ENCODE peak calls at places on chromosomes 1 and 21, in seven cellular contexts. Q, I, D, J, V, H and O are unnamed samples.

GRCh38 chr21:22885079-22885478 is 1886.9 kb downstream of the NCAM2 start:
- DNase-seq in Q (no peak), I (no peak), D (no peak), J (no peak), V (no peak), H (no peak), O (no peak)

GRCh38 chr1:209567788-209568187 is 15.7 kb upstream of the CAMK1G start:
- DNase-seq in Q (peak), I (no peak), D (no peak), J (no peak), V (no peak), H (no peak), O (no peak)

GRCh38 chr1:39266269-39266668 is 61.8 kb downstream of the MACF1 start:
- DNase-seq in Q (no peak), I (no peak), D (no peak), J (no peak), V (no peak), H (no peak), O (no peak)

GRCh38 chr1:236890152-236891056 is 95.3 kb downstream of the MTR start:
- DNase-seq in Q (no peak), I (peak), D (no peak), J (no peak), V (no peak), H (no peak), O (no peak)

GRCh38 chr1:19435181-19435580 is 50.2 kb downstream of the CAPZB start:
- DNase-seq in Q (peak), I (peak), D (no peak), J (no peak), V (no peak), H (no peak), O (no peak)

GRCh38 chr1:233518344-233518743 is 95.6 kb upstream of the KCNK1 start:
- DNase-seq in Q (no peak), I (no peak), D (no peak), J (no peak), V (peak), H (no peak), O (no peak)

GRCh38 chr1:42942444-42942843 is 16.2 kb downstream of the SLC2A1 start:
- DNase-seq in Q (no peak), I (no peak), D (peak), J (no peak), V (no peak), H (no peak), O (no peak)

GRCh38 chr1:37958690-37959089 is 11.8 kb upstream of the INPP5B start:
- DNase-seq in Q (peak), I (no peak), D (no peak), J (no peak), V (no peak), H (peak), O (no peak)

GRCh38 chr1:164660415-164661174 is 101.6 kb downstream of the PBX1 start:
- DNase-seq in Q (peak), I (no peak), D (no peak), J (no peak), V (no peak), H (no peak), O (no peak)

GRCh38 chr1:199273837-199274379 is 635.1 kb downstream of the PTPRC start:
- DNase-seq in Q (peak), I (no peak), D (no peak), J (no peak), V (no peak), H (no peak), O (no peak)

GRCh38 chr1:198726455-198726854 is 87.6 kb downstream of the PTPRC start:
- DNase-seq in Q (peak), I (no peak), D (no peak), J (no peak), V (no peak), H (no peak), O (no peak)

GRCh38 chr1:219296916-219297315 is 123.2 kb downstream of the LYPLAL1 start:
- DNase-seq in Q (no peak), I (no peak), D (no peak), J (no peak), V (no peak), H (no peak), O (no peak)

GRCh38 chr1:234730542-234731370 is 120.8 kb upstream of the IRF2BP2 start:
- DNase-seq in Q (no peak), I (no peak), D (no peak), J (no peak), V (no peak), H (no peak), O (peak)

GRCh38 chr1:41353744-41354143 is 7.5 kb upstream of the FOXO6 start:
- DNase-seq in Q (no peak), I (no peak), D (peak), J (no peak), V (no peak), H (no peak), O (no peak)

GRCh38 chr1:177442580-177442979 is 271.8 kb downstream of the BRINP2 start:
- DNase-seq in Q (no peak), I (no peak), D (no peak), J (no peak), V (no peak), H (no peak), O (no peak)

GRCh38 chr1:21346304-21347071 is 56.2 kb upstream of the ECE1 start:
- DNase-seq in Q (no peak), I (no peak), D (no peak), J (no peak), V (no peak), H (no peak), O (no peak)

GRCh38 chr21:28142692-28143091 is 850.0 kb downstream of the LTN1 start:
- DNase-seq in Q (peak), I (no peak), D (no peak), J (no peak), V (no peak), H (peak), O (no peak)

GRCh38 chr1:159146996-159147395 is 24.4 kb upstream of the CADM3 start:
- DNase-seq in Q (no peak), I (no peak), D (no peak), J (no peak), V (no peak), H (no peak), O (no peak)

GRCh38 chr1:209743145-209743482 is 12.7 kb upstream of the TRAF3IP3 start:
- DNase-seq in Q (peak), I (peak), D (no peak), J (no peak), V (no peak), H (peak), O (no peak)

GRCh38 chr1:54120698-54121481 is 31.9 kb downstream of the CDCP2 start:
- DNase-seq in Q (no peak), I (no peak), D (no peak), J (no peak), V (no peak), H (no peak), O (no peak)

GRCh38 chr1:62437273-62437945 is 560 bp downstream of the USP1 start:
- DNase-seq in Q (no peak), I (no peak), D (peak), J (no peak), V (peak), H (no peak), O (peak)

GRCh38 chr1:94083653-94084052 is 37.3 kb downstream of the ABCA4 start:
- DNase-seq in Q (no peak), I (no peak), D (no peak), J (no peak), V (no peak), H (no peak), O (no peak)

GRCh38 chr21:45612096-45613019 is 31.2 kb upstream of the PCBP3 start:
- DNase-seq in Q (peak), I (no peak), D (peak), J (no peak), V (no peak), H (no peak), O (peak)

GRCh38 chr1:229204863-229205777 is 65.8 kb upstream of the RAB4A start:
- DNase-seq in Q (peak), I (peak), D (no peak), J (no peak), V (peak), H (peak), O (no peak)

GRCh38 chr21:31875424-31876097 is 2.7 kb downstream of the HUNK start:
- DNase-seq in Q (peak), I (no peak), D (no peak), J (no peak), V (no peak), H (no peak), O (no peak)

GRCh38 chr1:24415910-24416665 is 486 bp downstream of the NIPAL3 start:
- DNase-seq in Q (peak), I (peak), D (peak), J (no peak), V (no peak), H (no peak), O (no peak)

GRCh38 chr1:244651956-244652698 is 799 bp upstream of the DESI2 start:
- DNase-seq in Q (peak), I (no peak), D (no peak), J (no peak), V (no peak), H (no peak), O (no peak)

GRCh38 chr21:14566889-14567288 is 20.8 kb upstream of the SAMSN1 start:
- DNase-seq in Q (no peak), I (no peak), D (no peak), J (no peak), V (no peak), H (no peak), O (no peak)

GRCh38 chr1:232174306-232174705 is 455.6 kb downstream of the SIPA1L2 start:
- DNase-seq in Q (no peak), I (no peak), D (no peak), J (no peak), V (no peak), H (no peak), O (no peak)

GRCh38 chr1:4178501-4178900 is 278.4 kb upstream of the C1orf174 start:
- DNase-seq in Q (no peak), I (no peak), D (no peak), J (no peak), V (no peak), H (no peak), O (no peak)

GRCh38 chr1:67044631-67045270 is 9.2 kb downstream of the SLC35D1 start:
- DNase-seq in Q (peak), I (no peak), D (no peak), J (no peak), V (no peak), H (no peak), O (no peak)

GRCh38 chr1:162639718-162640117 is 7.5 kb downstream of the DDR2 start:
- DNase-seq in Q (no peak), I (no peak), D (no peak), J (no peak), V (no peak), H (no peak), O (no peak)

GRCh38 chr1:10338047-10338446 is 60.8 kb upstream of the PGD start:
- DNase-seq in Q (peak), I (peak), D (peak), J (no peak), V (peak), H (peak), O (no peak)

GRCh38 chr1:86913399-86913895 is 479 bp downstream of the SELENOF start:
- DNase-seq in Q (peak), I (peak), D (peak), J (no peak), V (peak), H (no peak), O (no peak)

GRCh38 chr1:208461680-208462079 is 217.5 kb upstream of the PLXNA2 start:
- DNase-seq in Q (no peak), I (no peak), D (no peak), J (no peak), V (no peak), H (no peak), O (no peak)

GRCh38 chr1:208467401-208467800 is 223.2 kb upstream of the PLXNA2 start:
- DNase-seq in Q (no peak), I (no peak), D (no peak), J (no peak), V (no peak), H (no peak), O (no peak)

GRCh38 chr1:208465266-208465665 is 221.1 kb upstream of the PLXNA2 start:
- DNase-seq in Q (no peak), I (no peak), D (no peak), J (no peak), V (no peak), H (no peak), O (no peak)

GRCh38 chr1:208466054-208466590 is 221.9 kb upstream of the PLXNA2 start:
- DNase-seq in Q (no peak), I (no peak), D (no peak), J (no peak), V (no peak), H (no peak), O (no peak)
- TF ChIP-seq CTCF in Q (no peak), I (no peak), D (no peak), J (no peak), V (no peak), H (no peak), O (no peak)

GRCh38 chr1:238409947-238410346 is 519.2 kb upstream of the ZP4 start:
- DNase-seq in Q (peak), I (no peak), D (no peak), J (no peak), V (no peak), H (peak), O (no peak)
- TF ChIP-seq CTCF in Q (no peak), I (no peak), D (no peak), J (no peak), V (no peak), H (no peak), O (no peak)

GRCh38 chr1:154614887-154615286 is 6.9 kb upstream of the ADAR start:
- DNase-seq in Q (no peak), I (no peak), D (no peak), J (no peak), V (no peak), H (no peak), O (no peak)
- TF ChIP-seq CTCF in Q (peak), I (no peak), D (no peak), J (no peak), V (no peak), H (no peak), O (no peak)

DNA sequence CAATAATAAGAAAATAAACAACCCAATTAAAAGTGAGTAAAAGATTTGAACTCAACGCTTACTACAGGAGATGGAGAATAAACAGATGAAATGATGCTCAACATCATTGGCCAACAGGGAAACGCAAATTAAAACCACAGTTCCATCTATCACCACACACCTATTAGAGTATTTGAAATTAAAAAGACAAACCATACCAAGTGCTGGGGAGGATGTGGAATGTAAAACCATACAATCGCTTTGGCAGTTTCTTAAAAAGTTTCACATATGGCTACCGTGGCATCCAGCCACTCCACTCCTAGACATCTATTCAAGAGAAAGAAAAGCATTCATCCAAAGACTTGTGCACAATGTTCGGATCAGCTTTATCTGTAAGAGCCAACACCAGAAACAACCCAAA is 1.3 kb upstream of the LRRC3 start:
- DNase-seq in Q (no peak), I (no peak), D (peak), J (no peak), V (no peak), H (no peak), O (no peak)
- TF ChIP-seq CTCF in Q (no peak), I (no peak), D (no peak), J (no peak), V (no peak), H (no peak), O (no peak)

DNA sequence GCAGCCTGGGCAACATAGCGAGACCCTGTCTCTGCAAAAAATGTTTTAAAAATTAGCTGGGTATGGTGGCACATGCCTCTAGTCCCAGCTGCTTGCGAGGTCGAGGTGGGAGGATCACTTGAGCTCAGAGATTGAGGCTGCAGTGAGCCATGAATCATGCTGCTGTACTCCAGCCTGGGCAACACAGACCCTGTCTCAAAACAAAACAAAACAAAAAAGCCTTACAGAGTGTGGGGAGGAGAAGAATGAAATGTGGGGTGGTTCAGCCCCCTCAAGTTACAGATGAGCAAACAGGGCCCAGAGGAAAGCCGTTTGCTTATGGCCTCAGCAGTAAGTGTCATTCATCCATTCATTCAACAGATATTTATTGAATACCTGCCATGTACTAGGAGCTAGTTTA is 40.7 kb downstream of the RPS6KA1 start:
- DNase-seq in Q (peak), I (peak), D (no peak), J (no peak), V (no peak), H (no peak), O (no peak)
- TF ChIP-seq CTCF in Q (no peak), I (no peak), D (no peak), J (no peak), V (no peak), H (no peak), O (no peak)

GRCh38 chr1:215710340-215710971 is 143.4 kb downstream of the KCTD3 start:
- DNase-seq in Q (peak), I (no peak), D (no peak), J (no peak), V (peak), H (peak), O (no peak)
- TF ChIP-seq CTCF in Q (peak), I (peak), D (no peak), J (no peak), V (peak), H (peak), O (no peak)

DNA sequence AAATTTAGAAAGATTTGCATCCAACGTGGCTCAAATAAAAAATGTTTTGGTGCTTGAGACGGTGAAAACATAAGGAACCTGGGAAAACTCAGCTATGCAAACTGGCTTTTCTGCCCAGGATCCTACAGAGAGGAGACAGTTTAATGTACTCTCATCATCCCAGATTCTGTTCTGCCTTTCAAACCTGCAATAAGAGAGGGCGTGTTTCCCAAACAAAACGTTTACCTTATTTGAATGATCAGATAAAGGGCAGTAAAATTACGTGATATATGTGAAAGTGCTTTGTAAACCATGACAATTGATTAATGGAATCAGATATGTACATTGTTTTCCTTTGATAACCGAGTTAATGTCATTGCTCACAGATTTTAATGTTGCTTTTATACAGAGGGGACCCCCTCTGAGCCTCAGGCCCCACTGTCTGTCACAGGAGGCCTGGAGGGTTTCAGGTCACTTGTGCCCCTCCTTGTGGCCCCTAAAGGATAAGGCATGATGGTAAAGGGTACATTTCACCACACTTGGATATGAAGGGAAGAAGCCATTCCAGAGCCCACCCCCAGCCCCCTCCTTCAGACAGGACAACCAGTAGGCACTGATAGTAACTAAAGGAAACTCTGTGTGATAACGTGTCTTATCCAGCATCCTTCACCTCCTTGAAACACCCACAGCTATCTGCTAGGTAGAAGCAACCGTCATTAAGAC is 157.6 kb downstream of the EDEM3 start:
- DNase-seq in Q (no peak), I (no peak), D (no peak), J (no peak), V (no peak), H (no peak), O (no peak)
- TF ChIP-seq CTCF in Q (no peak), I (no peak), D (no peak), J (no peak), V (peak), H (no peak), O (no peak)

GRCh38 chr1:161484613-161485012 is 20.6 kb upstream of the FCGR2A start:
- DNase-seq in Q (no peak), I (no peak), D (no peak), J (no peak), V (no peak), H (no peak), O (no peak)
- TF ChIP-seq CTCF in Q (peak), I (no peak), D (peak), J (peak), V (peak), H (peak), O (no peak)

DNA sequence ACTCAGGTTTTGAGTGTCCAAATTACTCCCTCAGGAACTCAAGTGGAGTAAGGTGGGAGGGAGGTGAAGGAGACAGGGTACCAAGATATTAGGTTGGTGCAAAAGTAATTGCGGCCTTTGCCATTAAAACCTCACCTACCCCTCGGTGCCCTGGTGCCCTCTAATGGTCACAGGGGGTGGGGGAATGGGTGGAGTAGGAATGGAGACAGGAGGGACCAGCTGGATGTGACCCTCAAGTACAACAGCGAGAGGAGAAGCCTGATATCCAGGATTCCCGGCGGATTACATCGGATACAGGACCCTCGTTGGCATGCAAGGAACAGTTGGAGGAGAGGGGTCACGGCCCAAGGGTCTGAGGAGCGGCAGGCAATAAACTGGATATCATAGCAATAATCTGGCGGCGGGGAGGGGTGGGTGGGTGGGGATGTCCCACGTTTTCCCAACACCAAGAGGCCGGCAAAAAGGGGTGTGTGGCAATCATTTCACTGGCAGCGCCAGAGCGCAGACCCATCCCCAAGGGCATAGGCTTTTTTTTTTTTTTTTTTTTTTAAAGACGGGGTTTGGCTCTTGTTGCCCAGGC is 4.3 kb upstream of the ZBTB7B start:
- DNase-seq in Q (no peak), I (no peak), D (no peak), J (no peak), V (no peak), H (no peak), O (no peak)
- TF ChIP-seq CTCF in Q (no peak), I (no peak), D (no peak), J (no peak), V (no peak), H (no peak), O (no peak)